ENCODE peak calls at places on chromosomes 3 and 15, in seven cellular contexts. U is CD4-positive, CD25-positive, alpha-beta regulatory T cell; O is NCI-H1092; H is GOT3; J is stimulated activated CD4-positive, alpha-beta T cell treated with anti-CD3 and anti-CD28 coated beads, Interleukin-1b, Interleukin-23, amount 100 ng/mL, for 1 hour; S is NCI-H345; X is activated CD8-positive, alpha-beta T cell treated with anti-CD3 and anti-CD28 coated beads for 36 hours. V is an unnamed sample.
A peak's percentile ranks its signal among the peaks of the same experiment; 100 is the strongest.

GRCh38 chr3:52689151-52689550 is 3.3 kb downstream of the GNL3 start:
- DNase-seq in U (no peak), O (no peak), H (no peak), J (no peak), S (no peak), X (no peak), V (no peak)

GRCh38 chr3:38227989-38228388 is 37.6 kb upstream of the SLC22A13 start:
- DNase-seq in U (no peak), O (no peak), H (no peak), J (no peak), S (no peak), X (no peak), V (no peak)

GRCh38 chr3:66719796-66720195 is 219.0 kb upstream of the LRIG1 start:
- DNase-seq in U (no peak), O (no peak), H (no peak), J (no peak), S (no peak), X (no peak), V (no peak)

GRCh38 chr15:68734886-68735285 is 85.8 kb downstream of the ANP32A start:
- DNase-seq in U (no peak), O (no peak), H (no peak), J (no peak), S (no peak), X (no peak), V (no peak)

GRCh38 chr15:58748787-58749531 is 548 bp downstream of the ADAM10 start:
- DNase-seq in U (peak; percentile 16), O (peak; percentile 43), H (no peak), J (no peak), S (peak; percentile 29), X (peak; percentile 57), V (peak; percentile 24)

GRCh38 chr3:143313025-143313424 is 193.5 kb downstream of the CHST2 start:
- DNase-seq in U (no peak), O (no peak), H (no peak), J (no peak), S (no peak), X (no peak), V (no peak)

GRCh38 chr15:33234019-33234418 is 39.5 kb upstream of the FMN1 start:
- DNase-seq in U (no peak), O (peak; percentile 8), H (no peak), J (no peak), S (peak; percentile 32), X (peak; percentile 6), V (no peak)

GRCh38 chr3:58434990-58435389 is 1.4 kb upstream of the PDHB start:
- DNase-seq in U (no peak), O (no peak), H (no peak), J (no peak), S (no peak), X (no peak), V (no peak)

GRCh38 chr15:23026218-23026617 is 13.2 kb downstream of the TUBGCP5 start:
- DNase-seq in U (no peak), O (no peak), H (no peak), J (no peak), S (no peak), X (no peak), V (no peak)

GRCh38 chr3:128297401-128298138 is 144.3 kb downstream of the EEFSEC start:
- DNase-seq in U (no peak), O (no peak), H (no peak), J (no peak), S (no peak), X (no peak), V (no peak)

GRCh38 chr3:143511174-143511879 is 336.9 kb downstream of the SLC9A9 start:
- DNase-seq in U (no peak), O (no peak), H (no peak), J (no peak), S (no peak), X (no peak), V (no peak)

GRCh38 chr15:92430067-92430435 is 36.4 kb downstream of the ST8SIA2 start:
- DNase-seq in U (no peak), O (no peak), H (no peak), J (no peak), S (no peak), X (no peak), V (no peak)

GRCh38 chr3:178257491-178257890 is 278.7 kb upstream of the KCNMB2 start:
- DNase-seq in U (no peak), O (no peak), H (no peak), J (no peak), S (no peak), X (no peak), V (no peak)

GRCh38 chr15:50355980-50356379 is 982 bp upstream of the GABPB1 start:
- DNase-seq in U (no peak), O (no peak), H (no peak), J (no peak), S (no peak), X (no peak), V (no peak)